ENCODE peak calls at places on chromosomes 11 and 22, in six cellular contexts. One of them, this sample, is unnamed. For H3K4me1, the result is how much of the 10 kb centered on the place peaks cover.

GRCh38 chr11:10742460-10743208 is 8.4 kb upstream of the CTR9 start:
- DNase-seq in PC-3: peak
- DNase-seq in OCI-LY7: no peak
- DNase-seq in cardiac muscle cell: peak
- DNase-seq in effector memory CD4-positive, alpha-beta T cell: peak
- DNase-seq in ovary: no peak
- DNase-seq in this sample: peak

GRCh38 chr11:47213985-47214564 is 699 bp upstream of the DDB2 start:
- DNase-seq in PC-3: peak
- DNase-seq in OCI-LY7: peak
- DNase-seq in cardiac muscle cell: peak
- DNase-seq in effector memory CD4-positive, alpha-beta T cell: peak
- DNase-seq in ovary: peak
- DNase-seq in this sample: peak

GRCh38 chr22:21736084-21736642 is 569 bp upstream of the YPEL1 start:
- DNase-seq in PC-3: no peak
- DNase-seq in OCI-LY7: no peak
- DNase-seq in cardiac muscle cell: no peak
- DNase-seq in effector memory CD4-positive, alpha-beta T cell: no peak
- DNase-seq in ovary: no peak
- DNase-seq in this sample: peak

GRCh38 chr22:21095773-21096107 is 50.0 kb downstream of the LRRC74B start:
- DNase-seq in PC-3: no peak
- DNase-seq in OCI-LY7: no peak
- DNase-seq in cardiac muscle cell: no peak
- DNase-seq in effector memory CD4-positive, alpha-beta T cell: no peak
- DNase-seq in ovary: no peak
- DNase-seq in this sample: no peak

GRCh38 chr11:77324508-77324907 is 23.0 kb upstream of the GDPD4 start:
- DNase-seq in PC-3: no peak
- DNase-seq in OCI-LY7: no peak
- DNase-seq in cardiac muscle cell: no peak
- DNase-seq in effector memory CD4-positive, alpha-beta T cell: no peak
- DNase-seq in ovary: no peak
- DNase-seq in this sample: no peak

GRCh38 chr11:67674442-67674871 is at the start of gene ALDH3B2:
- DNase-seq in PC-3: peak
- DNase-seq in OCI-LY7: no peak
- DNase-seq in cardiac muscle cell: no peak
- DNase-seq in effector memory CD4-positive, alpha-beta T cell: no peak
- DNase-seq in ovary: no peak
- DNase-seq in this sample: peak

GRCh38 chr11:65498042-65498726 is 661 bp upstream of the MALAT1 start:
- DNase-seq in PC-3: peak
- DNase-seq in OCI-LY7: peak
- DNase-seq in cardiac muscle cell: peak
- DNase-seq in effector memory CD4-positive, alpha-beta T cell: peak
- DNase-seq in ovary: peak
- DNase-seq in this sample: peak

GRCh38 chr11:34028407-34028804 is 23.1 kb upstream of the CAPRIN1 start:
- DNase-seq in PC-3: no peak
- DNase-seq in OCI-LY7: no peak
- DNase-seq in cardiac muscle cell: no peak
- DNase-seq in effector memory CD4-positive, alpha-beta T cell: no peak
- DNase-seq in ovary: no peak
- DNase-seq in this sample: no peak

GRCh38 chr11:2390871-2391662 is 9.5 kb upstream of the TSSC4 start:
- DNase-seq in PC-3: peak
- DNase-seq in OCI-LY7: peak
- DNase-seq in cardiac muscle cell: peak
- DNase-seq in effector memory CD4-positive, alpha-beta T cell: no peak
- DNase-seq in ovary: peak
- DNase-seq in this sample: peak

GRCh38 chr11:44434191-44434590 is 124.3 kb upstream of the ALX4 start:
- DNase-seq in PC-3: no peak
- DNase-seq in OCI-LY7: no peak
- DNase-seq in cardiac muscle cell: no peak
- DNase-seq in effector memory CD4-positive, alpha-beta T cell: no peak
- DNase-seq in ovary: no peak
- DNase-seq in this sample: no peak

GRCh38 chr11:8720868-8721739 is 38.5 kb downstream of the RPL27A start:
- DNase-seq in PC-3: peak
- DNase-seq in OCI-LY7: no peak
- DNase-seq in cardiac muscle cell: no peak
- DNase-seq in effector memory CD4-positive, alpha-beta T cell: no peak
- DNase-seq in ovary: no peak
- DNase-seq in this sample: no peak
- H3K27ac ChIP-seq in PC-3: peak
- H3K27ac ChIP-seq in OCI-LY7: no peak
- H3K27ac ChIP-seq in cardiac muscle cell: no peak
- H3K27ac ChIP-seq in effector memory CD4-positive, alpha-beta T cell: no peak
- H3K27ac ChIP-seq in ovary: peak
- H3K27ac ChIP-seq in this sample: peak

GRCh38 chr22:47380692-47381091 is 618.2 kb downstream of the TBC1D22A start:
- DNase-seq in PC-3: no peak
- DNase-seq in OCI-LY7: no peak
- DNase-seq in cardiac muscle cell: no peak
- DNase-seq in effector memory CD4-positive, alpha-beta T cell: no peak
- DNase-seq in ovary: peak
- DNase-seq in this sample: no peak

GRCh38 chr22:47382164-47382890 is 619.9 kb downstream of the TBC1D22A start:
- DNase-seq in PC-3: no peak
- DNase-seq in OCI-LY7: no peak
- DNase-seq in cardiac muscle cell: no peak
- DNase-seq in effector memory CD4-positive, alpha-beta T cell: no peak
- DNase-seq in ovary: peak
- DNase-seq in this sample: no peak

GRCh38 chr22:47379037-47379436 is 616.6 kb downstream of the TBC1D22A start:
- DNase-seq in PC-3: no peak
- DNase-seq in OCI-LY7: no peak
- DNase-seq in cardiac muscle cell: no peak
- DNase-seq in effector memory CD4-positive, alpha-beta T cell: no peak
- DNase-seq in ovary: no peak
- DNase-seq in this sample: no peak

GRCh38 chr22:47377926-47378560 is 615.6 kb downstream of the TBC1D22A start:
- DNase-seq in PC-3: no peak
- DNase-seq in OCI-LY7: no peak
- DNase-seq in cardiac muscle cell: no peak
- DNase-seq in effector memory CD4-positive, alpha-beta T cell: no peak
- DNase-seq in ovary: no peak
- DNase-seq in this sample: no peak

GRCh38 chr22:47381240-47381639 is 618.8 kb downstream of the TBC1D22A start:
- DNase-seq in PC-3: no peak
- DNase-seq in OCI-LY7: no peak
- DNase-seq in cardiac muscle cell: no peak
- DNase-seq in effector memory CD4-positive, alpha-beta T cell: no peak
- DNase-seq in ovary: peak
- DNase-seq in this sample: no peak
- H3K4me1 ChIP-seq in PC-3: under half
- H3K4me1 ChIP-seq in OCI-LY7: under half
- H3K4me1 ChIP-seq in cardiac muscle cell: under half
- H3K4me1 ChIP-seq in effector memory CD4-positive, alpha-beta T cell: under half
- H3K4me1 ChIP-seq in ovary: under half
- H3K4me1 ChIP-seq in this sample: under half

DNA sequence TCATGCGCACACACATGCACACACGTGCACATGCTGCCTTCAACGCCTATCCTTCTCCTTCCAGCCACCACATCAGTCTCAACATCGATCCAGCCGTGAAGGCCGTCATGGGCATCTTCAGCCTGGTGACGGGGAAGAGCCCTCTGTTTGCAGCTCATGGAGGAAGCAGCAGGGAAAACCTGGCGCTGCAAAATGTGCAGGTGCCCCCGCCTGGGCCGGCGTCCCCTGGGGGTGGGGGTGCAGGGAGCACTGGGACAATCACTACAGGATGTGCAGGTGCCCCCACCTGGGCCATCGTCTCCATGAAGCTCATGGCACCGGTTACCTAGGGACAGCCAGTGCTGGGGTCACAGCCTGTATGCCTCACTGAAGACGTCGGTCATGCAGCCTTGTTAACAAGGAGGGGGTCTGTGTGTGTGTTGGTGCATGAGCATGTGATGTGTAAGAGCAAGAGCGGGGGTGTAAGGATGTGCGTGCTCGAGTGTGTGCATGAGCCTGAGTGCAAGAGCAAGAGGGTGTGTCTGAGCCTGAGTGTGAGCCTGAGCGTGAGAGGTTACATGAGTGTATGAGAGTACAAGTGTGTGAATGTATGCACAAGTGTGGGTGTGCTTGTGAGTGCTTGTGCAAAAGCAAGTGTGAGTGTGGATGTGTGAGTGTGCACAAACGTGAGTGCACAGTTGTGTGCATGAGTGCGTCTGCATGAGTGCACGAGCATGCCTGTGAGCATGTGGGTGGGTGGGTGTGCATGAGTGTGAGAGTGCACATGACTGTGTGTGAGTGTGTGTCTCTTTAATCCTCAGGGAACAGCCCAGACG is 31.5 kb downstream of the NADSYN1 start:
- DNase-seq in PC-3: no peak
- DNase-seq in OCI-LY7: no peak
- DNase-seq in cardiac muscle cell: no peak
- DNase-seq in effector memory CD4-positive, alpha-beta T cell: no peak
- DNase-seq in ovary: no peak
- DNase-seq in this sample: no peak
- H3K27ac ChIP-seq in PC-3: no peak
- H3K27ac ChIP-seq in OCI-LY7: no peak
- H3K27ac ChIP-seq in cardiac muscle cell: no peak
- H3K27ac ChIP-seq in effector memory CD4-positive, alpha-beta T cell: no peak
- H3K27ac ChIP-seq in ovary: no peak
- H3K27ac ChIP-seq in this sample: no peak

DNA sequence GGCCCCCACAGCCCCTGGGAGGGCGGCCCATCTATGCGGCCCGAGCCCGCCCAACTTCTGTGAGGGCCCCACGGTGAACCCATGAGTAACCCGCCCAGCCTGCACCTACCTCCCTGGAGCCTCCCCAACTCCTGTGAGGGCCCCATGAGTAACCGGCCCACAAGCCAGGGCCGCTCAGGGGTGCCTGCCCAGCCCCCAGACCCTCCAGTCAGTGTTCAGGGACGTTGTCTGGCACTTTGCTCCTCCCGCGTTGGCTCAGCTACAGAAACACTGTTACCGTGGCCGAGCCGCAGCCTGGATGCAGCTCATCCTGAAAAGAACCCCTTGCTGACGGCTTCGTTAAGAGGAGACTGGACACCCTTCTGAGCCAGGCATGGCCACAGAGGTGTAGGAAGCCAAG is 179.6 kb downstream of the BRD1 start:
- DNase-seq in PC-3: no peak
- DNase-seq in OCI-LY7: no peak
- DNase-seq in cardiac muscle cell: no peak
- DNase-seq in effector memory CD4-positive, alpha-beta T cell: no peak
- DNase-seq in ovary: no peak
- DNase-seq in this sample: no peak
- H3K4me1 ChIP-seq in PC-3: under half
- H3K4me1 ChIP-seq in OCI-LY7: under half
- H3K4me1 ChIP-seq in cardiac muscle cell: under half
- H3K4me1 ChIP-seq in effector memory CD4-positive, alpha-beta T cell: under half
- H3K4me1 ChIP-seq in ovary: under half
- H3K4me1 ChIP-seq in this sample: under half

GRCh38 chr22:20091690-20092476 is 11.8 kb downstream of the DGCR8 start:
- DNase-seq in PC-3: no peak
- DNase-seq in OCI-LY7: no peak
- DNase-seq in cardiac muscle cell: no peak
- DNase-seq in effector memory CD4-positive, alpha-beta T cell: no peak
- DNase-seq in ovary: no peak
- DNase-seq in this sample: no peak
- H3K27ac ChIP-seq in PC-3: no peak
- H3K27ac ChIP-seq in OCI-LY7: no peak
- H3K27ac ChIP-seq in cardiac muscle cell: no peak
- H3K27ac ChIP-seq in effector memory CD4-positive, alpha-beta T cell: peak
- H3K27ac ChIP-seq in ovary: no peak
- H3K27ac ChIP-seq in this sample: no peak

GRCh38 chr11:131645237-131645636 is 274.8 kb downstream of the NTM start:
- DNase-seq in PC-3: no peak
- DNase-seq in OCI-LY7: no peak
- DNase-seq in cardiac muscle cell: no peak
- DNase-seq in effector memory CD4-positive, alpha-beta T cell: no peak
- DNase-seq in ovary: no peak
- DNase-seq in this sample: no peak
- H3K4me1 ChIP-seq in PC-3: under half
- H3K4me1 ChIP-seq in OCI-LY7: under half
- H3K4me1 ChIP-seq in cardiac muscle cell: under half
- H3K4me1 ChIP-seq in effector memory CD4-positive, alpha-beta T cell: under half
- H3K4me1 ChIP-seq in ovary: under half
- H3K4me1 ChIP-seq in this sample: under half

GRCh38 chr11:111937859-111938258 is 716 bp downstream of the DIXDC1 start:
- DNase-seq in PC-3: no peak
- DNase-seq in OCI-LY7: no peak
- DNase-seq in cardiac muscle cell: no peak
- DNase-seq in effector memory CD4-positive, alpha-beta T cell: no peak
- DNase-seq in ovary: no peak
- DNase-seq in this sample: no peak

GRCh38 chr11:111937461-111937769 is 272 bp downstream of the DIXDC1 start:
- DNase-seq in PC-3: no peak
- DNase-seq in OCI-LY7: no peak
- DNase-seq in cardiac muscle cell: no peak
- DNase-seq in effector memory CD4-positive, alpha-beta T cell: no peak
- DNase-seq in ovary: no peak
- DNase-seq in this sample: no peak

GRCh38 chr11:111934301-111934700 is 2.8 kb upstream of the DIXDC1 start:
- DNase-seq in PC-3: no peak
- DNase-seq in OCI-LY7: no peak
- DNase-seq in cardiac muscle cell: no peak
- DNase-seq in effector memory CD4-positive, alpha-beta T cell: no peak
- DNase-seq in ovary: no peak
- DNase-seq in this sample: no peak

GRCh38 chr11:111935331-111936044 is 1.7 kb upstream of the DIXDC1 start:
- DNase-seq in PC-3: no peak
- DNase-seq in OCI-LY7: peak
- DNase-seq in cardiac muscle cell: peak
- DNase-seq in effector memory CD4-positive, alpha-beta T cell: no peak
- DNase-seq in ovary: no peak
- DNase-seq in this sample: no peak

DNA sequence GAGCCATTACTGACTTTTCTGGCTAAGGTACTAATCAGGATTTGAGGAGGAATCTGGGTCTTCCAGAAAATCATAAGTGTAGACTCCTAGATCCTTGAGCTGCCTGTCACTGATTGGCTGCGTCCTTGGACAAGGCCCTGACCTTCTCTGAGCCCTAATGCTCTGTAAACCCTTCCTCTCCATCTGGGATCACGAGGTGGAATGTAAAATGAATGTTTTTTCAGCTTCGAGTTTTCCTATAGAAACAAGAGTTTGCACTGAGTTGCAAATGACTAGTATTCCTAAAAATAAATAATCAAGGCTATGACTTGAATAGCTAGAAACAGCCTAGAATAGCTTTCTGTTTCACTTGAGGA is 1.1 kb upstream of the DIXDC1 start:
- DNase-seq in PC-3: no peak
- DNase-seq in OCI-LY7: no peak
- DNase-seq in cardiac muscle cell: no peak
- DNase-seq in effector memory CD4-positive, alpha-beta T cell: no peak
- DNase-seq in ovary: no peak
- DNase-seq in this sample: no peak
- H3K27ac ChIP-seq in PC-3: no peak
- H3K27ac ChIP-seq in OCI-LY7: no peak
- H3K27ac ChIP-seq in cardiac muscle cell: peak
- H3K27ac ChIP-seq in effector memory CD4-positive, alpha-beta T cell: no peak
- H3K27ac ChIP-seq in ovary: peak
- H3K27ac ChIP-seq in this sample: no peak